ENCODE peak calls at places on chromosomes 1 and 21, in seven cellular contexts. Q is H54, F is DMS79 treated with DMSO at 0.1 percent for 48 hours, O is left ventricle myocardium superior, M is neural progenitor cell, S is lower lobe of right lung, J is uterus. W is an unnamed sample.
A peak's percentile ranks its signal among the peaks of the same experiment; 100 is the strongest.

GRCh38 chr21:36150192-36150711 is 6.4 kb upstream of the DOP1B start:
- DNase-seq in F (no peak), M (no peak), J (peak; percentile 56), S (peak; percentile 71), O (peak; percentile 60), Q (no peak), W (no peak)

GRCh38 chr1:216614011-216614934 is 109.0 kb downstream of the ESRRG start:
- DNase-seq in O (no peak), F (no peak), S (no peak), J (no peak), M (no peak), Q (no peak), W (no peak)

GRCh38 chr1:21936366-21937031 is 611 bp downstream of the HSPG2 start:
- DNase-seq in M (peak; percentile 39), F (peak; percentile 13), O (peak; percentile 63), S (peak; percentile 56), Q (no peak), J (no peak), W (no peak)

GRCh38 chr1:230427477-230427876 is 1.3 kb upstream of the PGBD5 start:
- DNase-seq in Q (no peak), J (no peak), S (no peak), F (no peak), M (no peak), O (no peak), W (no peak)

GRCh38 chr1:93177991-93178390 is 2.2 kb downstream of the TMED5 start:
- DNase-seq in F (no peak), M (no peak), Q (no peak), J (no peak), O (no peak), S (no peak), W (no peak)

GRCh38 chr1:39104158-39105060 is 78.3 kb downstream of the NDUFS5 start:
- DNase-seq in O (no peak), J (no peak), M (peak; percentile 79), Q (peak; percentile 30), F (no peak), S (peak; percentile 55), W (no peak)

GRCh38 chr1:66998972-66999371 is 55.0 kb downstream of the SLC35D1 start:
- DNase-seq in J (no peak), O (no peak), F (no peak), S (no peak), M (no peak), Q (no peak), W (no peak)

GRCh38 chr21:44820851-44821250 is 3.0 kb upstream of the SUMO3 start:
- DNase-seq in Q (no peak), F (no peak), O (no peak), M (no peak), J (no peak), S (no peak), W (no peak)

GRCh38 chr1:17878837-17879236 is 123.7 kb downstream of the ACTL8 start:
- DNase-seq in F (no peak), S (no peak), Q (peak; percentile 63), J (no peak), M (no peak), O (no peak), W (no peak)

GRCh38 chr1:161791889-161792655 is 26.0 kb downstream of the ATF6 start:
- DNase-seq in Q (no peak), F (no peak), M (no peak), J (no peak), O (no peak), S (no peak), W (no peak)

GRCh38 chr21:44989538-44989888 is 49.7 kb downstream of the SLX9 start:
- DNase-seq in M (no peak), S (peak; percentile 45), F (no peak), Q (no peak), O (peak; percentile 42), J (peak; percentile 69), W (no peak)

GRCh38 chr21:35571910-35572309 is 488.4 kb downstream of the SETD4 start:
- DNase-seq in Q (no peak), O (no peak), S (no peak), M (peak; percentile 40), J (no peak), F (no peak), W (no peak)

GRCh38 chr1:89440911-89441310 is 77.1 kb downstream of the GBP6 start:
- DNase-seq in S (no peak), J (no peak), Q (no peak), O (no peak), F (no peak), M (no peak), W (no peak)

GRCh38 chr1:109984190-109984455 is 442 bp upstream of the AHCYL1 start:
- DNase-seq in O (no peak), Q (no peak), M (no peak), S (no peak), J (no peak), F (no peak), W (no peak)

GRCh38 chr1:223708001-223708359 is 4.4 kb upstream of the CAPN2 start:
- DNase-seq in S (no peak), F (peak; percentile 89), O (no peak), J (no peak), M (no peak), Q (no peak), W (no peak)

GRCh38 chr1:228336308-228337030 is 70.2 kb downstream of the TRIM11 start:
- DNase-seq in S (peak; percentile 30), F (no peak), O (peak; percentile 22), J (no peak), M (no peak), Q (peak; percentile 76), W (no peak)

GRCh38 chr1:200866521-200866920 is 6.3 kb upstream of the GPR25 start:
- DNase-seq in J (no peak), S (no peak), M (no peak), F (no peak), Q (no peak), O (no peak), W (no peak)

GRCh38 chr1:206110820-206111219 is 6.4 kb downstream of the AVPR1B start:
- DNase-seq in Q (no peak), F (no peak), J (no peak), S (no peak), O (no peak), M (no peak), W (no peak)

GRCh38 chr1:203168256-203168786 is 7.3 kb downstream of the MYBPH start:
- DNase-seq in O (no peak), M (no peak), J (no peak), F (no peak), Q (no peak), S (no peak), W (no peak)

GRCh38 chr1:218364028-218364710 is 19.0 kb downstream of the TGFB2 start:
- DNase-seq in S (no peak), F (no peak), J (no peak), M (no peak), Q (no peak), O (no peak), W (no peak)

GRCh38 chr1:204343850-204344249 is 15.9 kb downstream of the PLEKHA6 start:
- DNase-seq in M (no peak), F (no peak), Q (no peak), J (no peak), S (no peak), O (no peak), W (no peak)

GRCh38 chr1:225652726-225653462 is at the start of gene ENAH:
- DNase-seq in F (peak; percentile 87), J (peak; percentile 86), Q (peak; percentile 61), S (peak; percentile 81), O (peak; percentile 92), M (peak; percentile 94), W (peak; percentile 8)

GRCh38 chr21:44428281-44428942 is 26.9 kb upstream of the LRRC3 start:
- DNase-seq in O (no peak), Q (peak; percentile 49), J (no peak), S (peak; percentile 54), F (no peak), M (no peak), W (peak; percentile 30)

GRCh38 chr1:218224101-218224500 is 61.0 kb upstream of the RRP15 start:
- DNase-seq in Q (no peak), J (no peak), O (no peak), S (no peak), F (no peak), M (peak; percentile 15), W (no peak)

W was measured in activated T-helper 9 cell treated with anti-CD3 and anti-CD28 coated beads, Interleukin-2, amount 50 U/mL, for 16 hours.